ENCODE peak calls at places on chromosomes 5 and 9, in seven cellular contexts. T is hippocampal formation; R is ovary; J is AG20443; C is activated T-helper 1 cell treated with Interleukin-2 at 50 U/mL for 16 hours; N is mesothelial cell of epicardium; P is stimulated activated CD8-positive, alpha-beta memory T cell treated with anti-CD3 and anti-CD28 coated beads, Interleukin-4, amount 100 ng/mL, for 1 hour. I is an unnamed sample.

GRCh38 chr5:6568383-6568782 is 64.5 kb downstream of the NSUN2 start:
- DNase-seq in P (no peak), N (no peak), R (no peak), J (no peak), C (no peak), T (no peak), I (no peak)

GRCh38 chr5:52598954-52599353 is 188.8 kb upstream of the ITGA1 start:
- DNase-seq in T (no peak), P (no peak), R (no peak), J (no peak), C (no peak), N (no peak), I (no peak)

GRCh38 chr5:173643964-173644363 is 27.5 kb upstream of the BOD1 start:
- DNase-seq in J (no peak), P (no peak), R (no peak), C (no peak), N (no peak), T (peak), I (no peak)

GRCh38 chr9:130095872-130096271 is 42.2 kb downstream of the GPR107 start:
- DNase-seq in N (no peak), J (no peak), T (no peak), R (no peak), P (no peak), C (no peak), I (no peak)

GRCh38 chr5:148687427-148687826 is 33.1 kb upstream of the HTR4 start:
- DNase-seq in P (no peak), C (no peak), T (no peak), N (no peak), J (no peak), R (no peak), I (peak)

GRCh38 chr9:127421057-127421456 is 3.1 kb upstream of the ZNF79 start:
- DNase-seq in P (no peak), R (no peak), N (no peak), C (no peak), J (no peak), T (no peak), I (no peak)

GRCh38 chr9:126673689-126674364 is 60.1 kb downstream of the LMX1B start:
- DNase-seq in R (no peak), N (no peak), J (no peak), P (no peak), T (no peak), C (no peak), I (no peak)

GRCh38 chr9:121955649-121956048 is 137.5 kb downstream of the TTLL11 start:
- DNase-seq in T (no peak), N (no peak), R (no peak), C (no peak), P (no peak), J (no peak), I (no peak)

GRCh38 chr9:7266911-7267555 is 509.3 kb downstream of the KDM4C start:
- DNase-seq in N (no peak), T (peak), P (no peak), C (no peak), R (no peak), J (no peak), I (no peak)

GRCh38 chr5:56648460-56649034 is 166.8 kb upstream of the MAP3K1 start:
- DNase-seq in C (no peak), J (no peak), T (no peak), R (no peak), N (no peak), P (no peak), I (no peak)

GRCh38 chr5:140635291-140636257 is 2.6 kb upstream of the CD14 start:
- DNase-seq in P (no peak), J (no peak), N (no peak), R (no peak), T (no peak), C (no peak), I (no peak)

GRCh38 chr5:140337880-140338279 is 8.5 kb downstream of the HBEGF start:
- DNase-seq in T (no peak), P (no peak), C (no peak), R (no peak), J (no peak), N (no peak), I (no peak)

GRCh38 chr9:76662476-76663281 is 101.6 kb upstream of the PCA3 start:
- DNase-seq in R (no peak), N (no peak), P (no peak), J (no peak), C (no peak), T (no peak), I (peak)

GRCh38 chr5:17817946-17818345 is 183.7 kb downstream of the TAF11L14 start:
- DNase-seq in J (no peak), P (no peak), T (no peak), C (no peak), R (no peak), N (no peak), I (no peak)

GRCh38 chr9:137583957-137584356 is 5.2 kb upstream of the DPH7 start:
- DNase-seq in N (no peak), J (no peak), T (no peak), P (no peak), R (no peak), C (no peak), I (no peak)

GRCh38 chr9:109138421-109138820 is 18.7 kb upstream of the TMEM245 start:
- DNase-seq in R (no peak), C (no peak), T (no peak), J (no peak), N (no peak), P (no peak), I (no peak)

GRCh38 chr9:5435912-5436311 is 1.8 kb downstream of the PLGRKT start:
- DNase-seq in C (no peak), R (no peak), N (no peak), P (no peak), T (no peak), J (no peak), I (no peak)

GRCh38 chr5:53194086-53194485 is 84.5 kb upstream of the MOCS2 start:
- DNase-seq in T (no peak), R (no peak), C (no peak), P (no peak), N (no peak), J (peak), I (no peak)

GRCh38 chr5:76180817-76181805 is 97.9 kb downstream of the SV2C start:
- DNase-seq in T (no peak), C (no peak), P (no peak), N (no peak), J (no peak), R (no peak), I (no peak)

GRCh38 chr5:6632931-6633468 is at the start of the genes NSUN2 and SRD5A1:
- DNase-seq in N (peak), J (peak), C (peak), T (peak), R (peak), P (peak), I (peak)

GRCh38 chr5:143921525-143922311 is 109.8 kb downstream of the HMHB1 start:
- DNase-seq in C (no peak), N (no peak), R (no peak), P (no peak), T (no peak), J (peak), I (peak)